ENCODE peak calls at places on chromosomes 5 and 9, in seven cellular contexts. One of them, this sample, is unnamed. For H3K27me3, the result is how much of the 10 kb centered on the place peaks cover.

GRCh38 chr9:79769476-79770275 is 197.9 kb downstream of the TLE4 start:
- DNase-seq in lower lobe of right lung: no peak
- DNase-seq in testis: no peak
- DNase-seq in transverse colon: no peak
- DNase-seq in GM06990: no peak
- DNase-seq in Peyer's patch: no peak
- DNase-seq in H1: no peak
- DNase-seq in this sample: no peak

GRCh38 chr9:34505370-34506120 is 17.2 kb downstream of the ENHO start:
- DNase-seq in lower lobe of right lung: no peak
- DNase-seq in testis: no peak
- DNase-seq in transverse colon: no peak
- DNase-seq in GM06990: no peak
- DNase-seq in Peyer's patch: no peak
- DNase-seq in H1: no peak
- DNase-seq in this sample: no peak

GRCh38 chr9:90156318-90156717 is 486.3 kb downstream of the DIRAS2 start:
- DNase-seq in lower lobe of right lung: no peak
- DNase-seq in testis: no peak
- DNase-seq in transverse colon: no peak
- DNase-seq in GM06990: no peak
- DNase-seq in Peyer's patch: no peak
- DNase-seq in H1: no peak
- DNase-seq in this sample: no peak

GRCh38 chr9:114790521-114790920 is 15.3 kb downstream of the TNFSF15 start:
- DNase-seq in lower lobe of right lung: no peak
- DNase-seq in testis: no peak
- DNase-seq in transverse colon: no peak
- DNase-seq in GM06990: no peak
- DNase-seq in Peyer's patch: no peak
- DNase-seq in H1: no peak
- DNase-seq in this sample: no peak

GRCh38 chr9:123327697-123328100 is 28.3 kb upstream of the CRB2 start:
- DNase-seq in lower lobe of right lung: peak
- DNase-seq in testis: no peak
- DNase-seq in transverse colon: peak
- DNase-seq in GM06990: no peak
- DNase-seq in Peyer's patch: no peak
- DNase-seq in H1: no peak
- DNase-seq in this sample: no peak

GRCh38 chr5:135713516-135713915 is 120.9 kb upstream of the SLC25A48 start:
- DNase-seq in lower lobe of right lung: no peak
- DNase-seq in testis: no peak
- DNase-seq in transverse colon: no peak
- DNase-seq in GM06990: no peak
- DNase-seq in Peyer's patch: no peak
- DNase-seq in H1: no peak
- DNase-seq in this sample: no peak

GRCh38 chr5:136246632-136247031 is 53.7 kb upstream of the SMIM32 start:
- DNase-seq in lower lobe of right lung: no peak
- DNase-seq in testis: no peak
- DNase-seq in transverse colon: no peak
- DNase-seq in GM06990: no peak
- DNase-seq in Peyer's patch: no peak
- DNase-seq in H1: no peak
- DNase-seq in this sample: no peak

GRCh38 chr9:119368681-119369581 is at the start of gene BRINP1:
- DNase-seq in lower lobe of right lung: no peak
- DNase-seq in testis: peak
- DNase-seq in transverse colon: no peak
- DNase-seq in GM06990: no peak
- DNase-seq in Peyer's patch: peak
- DNase-seq in H1: peak
- DNase-seq in this sample: peak

GRCh38 chr5:84290161-84290560 is 94.5 kb downstream of the EDIL3 start:
- DNase-seq in lower lobe of right lung: no peak
- DNase-seq in testis: no peak
- DNase-seq in transverse colon: no peak
- DNase-seq in GM06990: no peak
- DNase-seq in Peyer's patch: no peak
- DNase-seq in H1: no peak
- DNase-seq in this sample: no peak

GRCh38 chr5:129996896-129997295 is 92.6 kb downstream of the CHSY3 start:
- DNase-seq in lower lobe of right lung: no peak
- DNase-seq in testis: no peak
- DNase-seq in transverse colon: no peak
- DNase-seq in GM06990: no peak
- DNase-seq in Peyer's patch: no peak
- DNase-seq in H1: no peak
- DNase-seq in this sample: no peak

GRCh38 chr5:172973931-172974330 is 9.6 kb upstream of the ATP6V0E1 start:
- DNase-seq in lower lobe of right lung: no peak
- DNase-seq in testis: no peak
- DNase-seq in transverse colon: no peak
- DNase-seq in GM06990: no peak
- DNase-seq in Peyer's patch: no peak
- DNase-seq in H1: no peak
- DNase-seq in this sample: no peak

GRCh38 chr5:107668933-107669542 is 1.7 kb downstream of the EFNA5 start:
- DNase-seq in lower lobe of right lung: no peak
- DNase-seq in testis: peak
- DNase-seq in transverse colon: peak
- DNase-seq in GM06990: no peak
- DNase-seq in Peyer's patch: no peak
- DNase-seq in H1: no peak
- DNase-seq in this sample: no peak

GRCh38 chr5:171647043-171647899 is 138.3 kb upstream of the SMIM23 start:
- DNase-seq in lower lobe of right lung: no peak
- DNase-seq in testis: no peak
- DNase-seq in transverse colon: no peak
- DNase-seq in GM06990: no peak
- DNase-seq in Peyer's patch: no peak
- DNase-seq in H1: no peak
- DNase-seq in this sample: peak

GRCh38 chr9:111910428-111910827 is 13.8 kb downstream of the UGCG start:
- DNase-seq in lower lobe of right lung: no peak
- DNase-seq in testis: no peak
- DNase-seq in transverse colon: no peak
- DNase-seq in GM06990: no peak
- DNase-seq in Peyer's patch: no peak
- DNase-seq in H1: no peak
- DNase-seq in this sample: no peak

GRCh38 chr9:134634190-134634589 is 7.4 kb upstream of the COL5A1 start:
- DNase-seq in lower lobe of right lung: peak
- DNase-seq in testis: no peak
- DNase-seq in transverse colon: no peak
- DNase-seq in GM06990: no peak
- DNase-seq in Peyer's patch: peak
- DNase-seq in H1: no peak
- DNase-seq in this sample: peak

GRCh38 chr9:127664324-127664677 is 42.5 kb upstream of the CFAP157 start:
- DNase-seq in lower lobe of right lung: no peak
- DNase-seq in testis: no peak
- DNase-seq in transverse colon: no peak
- DNase-seq in GM06990: no peak
- DNase-seq in Peyer's patch: no peak
- DNase-seq in H1: no peak
- DNase-seq in this sample: no peak

GRCh38 chr9:91727316-91727861 is 222.6 kb downstream of the ROR2 start:
- DNase-seq in lower lobe of right lung: no peak
- DNase-seq in testis: no peak
- DNase-seq in transverse colon: no peak
- DNase-seq in GM06990: no peak
- DNase-seq in Peyer's patch: no peak
- DNase-seq in H1: peak
- DNase-seq in this sample: peak

GRCh38 chr5:40834391-40834848 is 602 bp downstream of the RPL37 start:
- DNase-seq in lower lobe of right lung: no peak
- DNase-seq in testis: peak
- DNase-seq in transverse colon: peak
- DNase-seq in GM06990: no peak
- DNase-seq in Peyer's patch: no peak
- DNase-seq in H1: no peak
- DNase-seq in this sample: peak

GRCh38 chr5:53257806-53258373 is 148.3 kb upstream of the MOCS2 start:
- DNase-seq in lower lobe of right lung: no peak
- DNase-seq in testis: no peak
- DNase-seq in transverse colon: no peak
- DNase-seq in GM06990: no peak
- DNase-seq in Peyer's patch: no peak
- DNase-seq in H1: no peak
- DNase-seq in this sample: no peak

GRCh38 chr5:108688487-108688886 is 59.2 kb upstream of the FER start:
- DNase-seq in lower lobe of right lung: no peak
- DNase-seq in testis: no peak
- DNase-seq in transverse colon: no peak
- DNase-seq in GM06990: no peak
- DNase-seq in Peyer's patch: no peak
- DNase-seq in H1: no peak
- DNase-seq in this sample: no peak

GRCh38 chr9:4489919-4490704 is at the start of gene SLC1A1:
- DNase-seq in lower lobe of right lung: peak
- DNase-seq in testis: peak
- DNase-seq in transverse colon: peak
- DNase-seq in GM06990: peak
- DNase-seq in Peyer's patch: peak
- DNase-seq in H1: no peak
- DNase-seq in this sample: peak

GRCh38 chr5:144971067-144971850 is 800.6 kb downstream of the KCTD16 start:
- DNase-seq in lower lobe of right lung: no peak
- DNase-seq in testis: no peak
- DNase-seq in transverse colon: no peak
- DNase-seq in GM06990: no peak
- DNase-seq in Peyer's patch: no peak
- DNase-seq in H1: no peak
- DNase-seq in this sample: no peak

GRCh38 chr9:128940271-128940921 is 7.0 kb downstream of the DOLK start:
- DNase-seq in lower lobe of right lung: peak
- DNase-seq in testis: no peak
- DNase-seq in transverse colon: no peak
- DNase-seq in GM06990: no peak
- DNase-seq in Peyer's patch: no peak
- DNase-seq in H1: no peak
- DNase-seq in this sample: no peak

DNA sequence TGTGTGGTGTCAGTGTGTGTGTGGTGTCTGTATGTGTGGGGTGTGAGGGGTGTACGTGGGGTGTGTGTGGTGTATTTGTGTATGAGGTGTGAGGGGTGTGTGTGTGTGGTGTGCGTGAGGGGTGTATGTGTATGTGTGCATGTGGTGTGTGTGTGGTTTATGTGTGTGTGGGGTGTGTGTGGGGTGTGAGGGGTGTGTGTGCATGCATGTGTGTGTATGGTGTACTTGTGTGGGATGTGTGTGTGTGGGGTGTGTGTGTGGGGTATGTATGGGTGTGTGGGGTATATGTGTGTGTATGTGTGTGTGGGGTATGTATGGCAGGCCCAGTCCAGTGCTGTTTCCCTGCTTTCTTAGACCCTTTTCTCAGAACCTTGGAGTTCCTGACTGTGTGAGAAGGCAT is 83.3 kb downstream of the PTTG1 start:
- DNase-seq in lower lobe of right lung: no peak
- DNase-seq in testis: no peak
- DNase-seq in transverse colon: no peak
- DNase-seq in GM06990: no peak
- DNase-seq in Peyer's patch: no peak
- DNase-seq in H1: no peak
- DNase-seq in this sample: no peak
- H3K27me3 ChIP-seq in lower lobe of right lung: under half
- H3K27me3 ChIP-seq in testis: under half
- H3K27me3 ChIP-seq in transverse colon: under half
- H3K27me3 ChIP-seq in GM06990: under half
- H3K27me3 ChIP-seq in Peyer's patch: under half
- H3K27me3 ChIP-seq in H1: under half
- H3K27me3 ChIP-seq in this sample: under half

GRCh38 chr5:159969966-159970365 is 39.0 kb upstream of the TTC1 start:
- DNase-seq in lower lobe of right lung: no peak
- DNase-seq in testis: no peak
- DNase-seq in transverse colon: no peak
- DNase-seq in GM06990: no peak
- DNase-seq in Peyer's patch: no peak
- DNase-seq in H1: no peak
- DNase-seq in this sample: no peak

GRCh38 chr5:159971514-159971913 is 37.4 kb upstream of the TTC1 start:
- DNase-seq in lower lobe of right lung: no peak
- DNase-seq in testis: no peak
- DNase-seq in transverse colon: no peak
- DNase-seq in GM06990: no peak
- DNase-seq in Peyer's patch: no peak
- DNase-seq in H1: no peak
- DNase-seq in this sample: no peak

GRCh38 chr5:159971038-159971437 is 37.9 kb upstream of the TTC1 start:
- DNase-seq in lower lobe of right lung: no peak
- DNase-seq in testis: no peak
- DNase-seq in transverse colon: no peak
- DNase-seq in GM06990: no peak
- DNase-seq in Peyer's patch: no peak
- DNase-seq in H1: no peak
- DNase-seq in this sample: no peak

GRCh38 chr5:159972538-159973362 is 36.2 kb upstream of the TTC1 start:
- DNase-seq in lower lobe of right lung: no peak
- DNase-seq in testis: no peak
- DNase-seq in transverse colon: no peak
- DNase-seq in GM06990: no peak
- DNase-seq in Peyer's patch: no peak
- DNase-seq in H1: no peak
- DNase-seq in this sample: peak

GRCh38 chr5:159971931-159972461 is 36.9 kb upstream of the TTC1 start:
- DNase-seq in lower lobe of right lung: no peak
- DNase-seq in testis: peak
- DNase-seq in transverse colon: peak
- DNase-seq in GM06990: no peak
- DNase-seq in Peyer's patch: no peak
- DNase-seq in H1: no peak
- DNase-seq in this sample: no peak
- H3K27me3 ChIP-seq in lower lobe of right lung: under half
- H3K27me3 ChIP-seq in testis: under half
- H3K27me3 ChIP-seq in transverse colon: half or more
- H3K27me3 ChIP-seq in GM06990: under half
- H3K27me3 ChIP-seq in Peyer's patch: under half
- H3K27me3 ChIP-seq in H1: under half
- H3K27me3 ChIP-seq in this sample: under half

DNA sequence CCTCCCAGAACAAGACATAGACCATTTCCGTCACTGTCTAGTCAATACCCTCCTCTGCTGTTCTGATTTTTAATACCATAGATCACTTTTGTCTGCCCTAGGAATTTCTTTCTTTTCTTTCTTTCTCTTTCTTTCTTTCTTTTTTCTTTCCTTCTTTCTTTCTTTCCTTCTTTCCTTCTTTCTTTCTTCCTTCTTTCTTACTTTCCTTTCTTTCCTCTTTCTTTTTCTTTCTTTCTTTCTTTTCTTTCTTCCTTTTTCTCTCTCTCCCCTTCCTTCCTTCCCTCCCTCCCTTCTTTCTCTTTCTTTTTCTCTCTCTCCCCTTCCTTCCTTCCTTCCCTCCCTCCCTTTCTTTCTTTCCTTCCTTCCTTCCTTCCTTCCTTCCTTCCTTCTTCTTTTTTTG is 49.0 kb upstream of the RAPGEF1 start:
- DNase-seq in lower lobe of right lung: no peak
- DNase-seq in testis: no peak
- DNase-seq in transverse colon: no peak
- DNase-seq in GM06990: no peak
- DNase-seq in Peyer's patch: no peak
- DNase-seq in H1: no peak
- DNase-seq in this sample: no peak
- H3K27me3 ChIP-seq in lower lobe of right lung: under half
- H3K27me3 ChIP-seq in testis: under half
- H3K27me3 ChIP-seq in transverse colon: under half
- H3K27me3 ChIP-seq in GM06990: under half
- H3K27me3 ChIP-seq in Peyer's patch: under half
- H3K27me3 ChIP-seq in H1: under half
- H3K27me3 ChIP-seq in this sample: under half

GRCh38 chr9:133598978-133599377 is 10.2 kb downstream of the FAM163B start:
- DNase-seq in lower lobe of right lung: no peak
- DNase-seq in testis: no peak
- DNase-seq in transverse colon: no peak
- DNase-seq in GM06990: no peak
- DNase-seq in Peyer's patch: no peak
- DNase-seq in H1: no peak
- DNase-seq in this sample: no peak
- H3K27me3 ChIP-seq in lower lobe of right lung: under half
- H3K27me3 ChIP-seq in testis: under half
- H3K27me3 ChIP-seq in transverse colon: under half
- H3K27me3 ChIP-seq in GM06990: under half
- H3K27me3 ChIP-seq in Peyer's patch: under half
- H3K27me3 ChIP-seq in H1: under half
- H3K27me3 ChIP-seq in this sample: under half

This sample was measured in adrenal gland.